ENCODE peak calls at places on chromosomes 12 and 14, in four cellular contexts. O, T, E and S are unnamed samples.

GRCh38 chr12:105580841-105581352 is 250.4 kb downstream of the C12orf75 start:
- DNase-seq in O (no peak), T (no peak), E (peak), S (peak)

GRCh38 chr14:96108061-96108795 is 69.1 kb downstream of the C14orf132 start:
- DNase-seq in O (no peak), T (no peak), E (no peak), S (no peak)

GRCh38 chr12:3302406-3303041 is 188.5 kb upstream of the PRMT8 start:
- DNase-seq in O (no peak), T (no peak), E (no peak), S (no peak)

GRCh38 chr12:102051431-102051965 is 10.3 kb downstream of the WASHC3 start:
- DNase-seq in O (no peak), T (no peak), E (no peak), S (no peak)

GRCh38 chr12:39622306-39622705 is 2.7 kb upstream of the ABCD2 start:
- DNase-seq in O (no peak), T (no peak), E (no peak), S (no peak)

GRCh38 chr12:74401966-74402365 is 135.7 kb upstream of the ATXN7L3B start:
- DNase-seq in O (no peak), T (no peak), E (no peak), S (no peak)

GRCh38 chr12:21939435-21939834 is 1.8 kb downstream of the ABCC9 start:
- DNase-seq in O (no peak), T (no peak), E (peak), S (no peak)

GRCh38 chr12:123599721-123600120 is 2.2 kb upstream of the DDX55 start:
- DNase-seq in O (no peak), T (no peak), E (no peak), S (no peak)

GRCh38 chr14:65243766-65244442 is 141.6 kb upstream of the MAX start:
- DNase-seq in O (peak), T (peak), E (no peak), S (no peak)

GRCh38 chr12:79055926-79056674 is 191.5 kb downstream of the SYT1 start:
- DNase-seq in O (peak), T (no peak), E (no peak), S (no peak)

GRCh38 chr14:35944847-35945246 is 118.7 kb downstream of the BRMS1L start:
- DNase-seq in O (no peak), T (peak), E (no peak), S (peak)

GRCh38 chr12:27179399-27180214 is 64.5 kb upstream of the STK38L start:
- DNase-seq in O (peak), T (peak), E (peak), S (no peak)

GRCh38 chr14:51294951-51295350 is 54.9 kb downstream of the TMX1 start:
- DNase-seq in O (no peak), T (no peak), E (no peak), S (no peak)